ENCODE peak calls at places on chromosomes 12 and 14, in nine cellular contexts. One of them, this sample, is unnamed.

GRCh38 chr14:98926151-98926550 is 345.8 kb downstream of the BCL11B start:
- DNase-seq in fibroblast of mammary gland: no peak
- DNase-seq in HEK293T: no peak
- DNase-seq in lower leg skin: peak
- DNase-seq in LoVo: no peak
- DNase-seq in HepG2: no peak
- DNase-seq in MCF 10A: peak
- DNase-seq in stimulated activated CD4-positive, alpha-beta T cell treated with anti-CD3 and anti-CD28 coated beads, Interleukin-1b, Interleukin-23, amount 100 ng/mL, for 24 hours: no peak
- DNase-seq in activated CD8-positive, alpha-beta memory T cell treated with anti-CD3 and anti-CD28 coated beads for 1 hour: no peak
- DNase-seq in this sample: no peak

GRCh38 chr14:33573296-33573695 is 377.6 kb downstream of the EGLN3 start:
- DNase-seq in HepG2: no peak
- DNase-seq in LoVo: no peak
- DNase-seq in stimulated activated CD4-positive, alpha-beta T cell treated with anti-CD3 and anti-CD28 coated beads, Interleukin-1b, Interleukin-23, amount 100 ng/mL, for 24 hours: no peak
- DNase-seq in activated CD8-positive, alpha-beta memory T cell treated with anti-CD3 and anti-CD28 coated beads for 1 hour: no peak
- DNase-seq in MCF 10A: no peak
- DNase-seq in fibroblast of mammary gland: no peak
- DNase-seq in lower leg skin: no peak
- DNase-seq in HEK293T: no peak
- DNase-seq in this sample: no peak

GRCh38 chr12:96886998-96887677 is 19.9 kb upstream of the NEDD1 start:
- DNase-seq in MCF 10A: no peak
- DNase-seq in HepG2: no peak
- DNase-seq in fibroblast of mammary gland: peak
- DNase-seq in activated CD8-positive, alpha-beta memory T cell treated with anti-CD3 and anti-CD28 coated beads for 1 hour: no peak
- DNase-seq in HEK293T: no peak
- DNase-seq in stimulated activated CD4-positive, alpha-beta T cell treated with anti-CD3 and anti-CD28 coated beads, Interleukin-1b, Interleukin-23, amount 100 ng/mL, for 24 hours: no peak
- DNase-seq in lower leg skin: no peak
- DNase-seq in LoVo: no peak
- DNase-seq in this sample: no peak

GRCh38 chr14:20350860-20351259 is 7.4 kb downstream of the PARP2 start:
- DNase-seq in activated CD8-positive, alpha-beta memory T cell treated with anti-CD3 and anti-CD28 coated beads for 1 hour: no peak
- DNase-seq in stimulated activated CD4-positive, alpha-beta T cell treated with anti-CD3 and anti-CD28 coated beads, Interleukin-1b, Interleukin-23, amount 100 ng/mL, for 24 hours: no peak
- DNase-seq in HepG2: no peak
- DNase-seq in MCF 10A: no peak
- DNase-seq in LoVo: no peak
- DNase-seq in fibroblast of mammary gland: peak
- DNase-seq in lower leg skin: no peak
- DNase-seq in HEK293T: no peak
- DNase-seq in this sample: no peak

GRCh38 chr14:94936901-94937321 is 167.0 kb upstream of the GSC start:
- DNase-seq in HepG2: no peak
- DNase-seq in HEK293T: no peak
- DNase-seq in LoVo: no peak
- DNase-seq in MCF 10A: no peak
- DNase-seq in stimulated activated CD4-positive, alpha-beta T cell treated with anti-CD3 and anti-CD28 coated beads, Interleukin-1b, Interleukin-23, amount 100 ng/mL, for 24 hours: no peak
- DNase-seq in lower leg skin: no peak
- DNase-seq in activated CD8-positive, alpha-beta memory T cell treated with anti-CD3 and anti-CD28 coated beads for 1 hour: no peak
- DNase-seq in fibroblast of mammary gland: no peak
- DNase-seq in this sample: no peak

GRCh38 chr12:88946377-88946997 is 366.2 kb upstream of the KITLG start:
- DNase-seq in lower leg skin: peak
- DNase-seq in fibroblast of mammary gland: peak
- DNase-seq in activated CD8-positive, alpha-beta memory T cell treated with anti-CD3 and anti-CD28 coated beads for 1 hour: no peak
- DNase-seq in HEK293T: no peak
- DNase-seq in HepG2: no peak
- DNase-seq in MCF 10A: peak
- DNase-seq in stimulated activated CD4-positive, alpha-beta T cell treated with anti-CD3 and anti-CD28 coated beads, Interleukin-1b, Interleukin-23, amount 100 ng/mL, for 24 hours: no peak
- DNase-seq in LoVo: peak
- DNase-seq in this sample: no peak

GRCh38 chr12:122009741-122010140 is 11.9 kb upstream of the BCL7A start:
- DNase-seq in lower leg skin: no peak
- DNase-seq in LoVo: no peak
- DNase-seq in activated CD8-positive, alpha-beta memory T cell treated with anti-CD3 and anti-CD28 coated beads for 1 hour: no peak
- DNase-seq in HEK293T: no peak
- DNase-seq in fibroblast of mammary gland: no peak
- DNase-seq in stimulated activated CD4-positive, alpha-beta T cell treated with anti-CD3 and anti-CD28 coated beads, Interleukin-1b, Interleukin-23, amount 100 ng/mL, for 24 hours: no peak
- DNase-seq in HepG2: no peak
- DNase-seq in MCF 10A: no peak
- DNase-seq in this sample: no peak

GRCh38 chr14:99546230-99546879 is 57.7 kb downstream of the CCDC85C start:
- DNase-seq in HEK293T: no peak
- DNase-seq in fibroblast of mammary gland: no peak
- DNase-seq in activated CD8-positive, alpha-beta memory T cell treated with anti-CD3 and anti-CD28 coated beads for 1 hour: no peak
- DNase-seq in HepG2: no peak
- DNase-seq in stimulated activated CD4-positive, alpha-beta T cell treated with anti-CD3 and anti-CD28 coated beads, Interleukin-1b, Interleukin-23, amount 100 ng/mL, for 24 hours: no peak
- DNase-seq in LoVo: no peak
- DNase-seq in lower leg skin: no peak
- DNase-seq in MCF 10A: no peak
- DNase-seq in this sample: no peak

GRCh38 chr12:58833844-58834243 is 86.5 kb downstream of the LRIG3 start:
- DNase-seq in MCF 10A: peak
- DNase-seq in activated CD8-positive, alpha-beta memory T cell treated with anti-CD3 and anti-CD28 coated beads for 1 hour: no peak
- DNase-seq in LoVo: no peak
- DNase-seq in lower leg skin: no peak
- DNase-seq in fibroblast of mammary gland: peak
- DNase-seq in stimulated activated CD4-positive, alpha-beta T cell treated with anti-CD3 and anti-CD28 coated beads, Interleukin-1b, Interleukin-23, amount 100 ng/mL, for 24 hours: no peak
- DNase-seq in HEK293T: no peak
- DNase-seq in HepG2: no peak
- DNase-seq in this sample: no peak

GRCh38 chr12:56699020-56699661 is 11.1 kb upstream of the PTGES3 start:
- DNase-seq in HEK293T: no peak
- DNase-seq in LoVo: no peak
- DNase-seq in fibroblast of mammary gland: no peak
- DNase-seq in HepG2: no peak
- DNase-seq in MCF 10A: no peak
- DNase-seq in activated CD8-positive, alpha-beta memory T cell treated with anti-CD3 and anti-CD28 coated beads for 1 hour: no peak
- DNase-seq in stimulated activated CD4-positive, alpha-beta T cell treated with anti-CD3 and anti-CD28 coated beads, Interleukin-1b, Interleukin-23, amount 100 ng/mL, for 24 hours: no peak
- DNase-seq in lower leg skin: no peak
- DNase-seq in this sample: no peak

GRCh38 chr14:24233538-24233866 is 773 bp downstream of the GMPR2 start:
- DNase-seq in HEK293T: no peak
- DNase-seq in lower leg skin: no peak
- DNase-seq in MCF 10A: peak
- DNase-seq in LoVo: no peak
- DNase-seq in activated CD8-positive, alpha-beta memory T cell treated with anti-CD3 and anti-CD28 coated beads for 1 hour: no peak
- DNase-seq in stimulated activated CD4-positive, alpha-beta T cell treated with anti-CD3 and anti-CD28 coated beads, Interleukin-1b, Interleukin-23, amount 100 ng/mL, for 24 hours: no peak
- DNase-seq in HepG2: peak
- DNase-seq in fibroblast of mammary gland: no peak
- DNase-seq in this sample: no peak

GRCh38 chr14:39265032-39265431 is 31.3 kb downstream of the MIA2 start:
- DNase-seq in activated CD8-positive, alpha-beta memory T cell treated with anti-CD3 and anti-CD28 coated beads for 1 hour: no peak
- DNase-seq in HEK293T: no peak
- DNase-seq in LoVo: no peak
- DNase-seq in fibroblast of mammary gland: peak
- DNase-seq in stimulated activated CD4-positive, alpha-beta T cell treated with anti-CD3 and anti-CD28 coated beads, Interleukin-1b, Interleukin-23, amount 100 ng/mL, for 24 hours: no peak
- DNase-seq in MCF 10A: peak
- DNase-seq in HepG2: no peak
- DNase-seq in lower leg skin: no peak
- DNase-seq in this sample: peak

GRCh38 chr12:52573743-52574142 is at the start of gene KRT74:
- DNase-seq in stimulated activated CD4-positive, alpha-beta T cell treated with anti-CD3 and anti-CD28 coated beads, Interleukin-1b, Interleukin-23, amount 100 ng/mL, for 24 hours: no peak
- DNase-seq in HEK293T: no peak
- DNase-seq in lower leg skin: no peak
- DNase-seq in HepG2: no peak
- DNase-seq in activated CD8-positive, alpha-beta memory T cell treated with anti-CD3 and anti-CD28 coated beads for 1 hour: no peak
- DNase-seq in fibroblast of mammary gland: no peak
- DNase-seq in MCF 10A: no peak
- DNase-seq in LoVo: no peak
- DNase-seq in this sample: no peak

GRCh38 chr14:79051009-79051710 is 881.0 kb downstream of the NRXN3 start:
- DNase-seq in LoVo: no peak
- DNase-seq in MCF 10A: no peak
- DNase-seq in activated CD8-positive, alpha-beta memory T cell treated with anti-CD3 and anti-CD28 coated beads for 1 hour: no peak
- DNase-seq in HepG2: no peak
- DNase-seq in HEK293T: no peak
- DNase-seq in stimulated activated CD4-positive, alpha-beta T cell treated with anti-CD3 and anti-CD28 coated beads, Interleukin-1b, Interleukin-23, amount 100 ng/mL, for 24 hours: no peak
- DNase-seq in fibroblast of mammary gland: no peak
- DNase-seq in lower leg skin: no peak
- DNase-seq in this sample: no peak

GRCh38 chr14:87944987-87945604 is 47.9 kb downstream of the GALC start:
- DNase-seq in activated CD8-positive, alpha-beta memory T cell treated with anti-CD3 and anti-CD28 coated beads for 1 hour: no peak
- DNase-seq in HEK293T: peak
- DNase-seq in MCF 10A: peak
- DNase-seq in LoVo: peak
- DNase-seq in HepG2: peak
- DNase-seq in fibroblast of mammary gland: peak
- DNase-seq in stimulated activated CD4-positive, alpha-beta T cell treated with anti-CD3 and anti-CD28 coated beads, Interleukin-1b, Interleukin-23, amount 100 ng/mL, for 24 hours: no peak
- DNase-seq in lower leg skin: no peak
- DNase-seq in this sample: peak

GRCh38 chr12:116196752-116197718 is 80.5 kb downstream of the MED13L start:
- DNase-seq in HepG2: no peak
- DNase-seq in stimulated activated CD4-positive, alpha-beta T cell treated with anti-CD3 and anti-CD28 coated beads, Interleukin-1b, Interleukin-23, amount 100 ng/mL, for 24 hours: no peak
- DNase-seq in activated CD8-positive, alpha-beta memory T cell treated with anti-CD3 and anti-CD28 coated beads for 1 hour: no peak
- DNase-seq in LoVo: no peak
- DNase-seq in fibroblast of mammary gland: no peak
- DNase-seq in HEK293T: peak
- DNase-seq in MCF 10A: no peak
- DNase-seq in lower leg skin: no peak
- DNase-seq in this sample: no peak

GRCh38 chr12:66282244-66282643 is 20.0 kb upstream of the HELB start:
- DNase-seq in HepG2: no peak
- DNase-seq in LoVo: no peak
- DNase-seq in MCF 10A: no peak
- DNase-seq in activated CD8-positive, alpha-beta memory T cell treated with anti-CD3 and anti-CD28 coated beads for 1 hour: no peak
- DNase-seq in HEK293T: no peak
- DNase-seq in lower leg skin: no peak
- DNase-seq in fibroblast of mammary gland: no peak
- DNase-seq in stimulated activated CD4-positive, alpha-beta T cell treated with anti-CD3 and anti-CD28 coated beads, Interleukin-1b, Interleukin-23, amount 100 ng/mL, for 24 hours: no peak
- DNase-seq in this sample: no peak

This sample was measured in Caki2.